ENCODE peak calls at places on chromosomes 3 and 15, in four cellular contexts. F is lower leg skin, G is BJ, B is AG09319. P is an unnamed sample.

GRCh38 chr15:64842099-64842940 is 605 bp downstream of the PLEKHO2 start:
- DNase-seq in B (no peak), F (no peak), G (no peak), P (no peak)

GRCh38 chr15:91865486-91865885 is 12.0 kb downstream of the SLCO3A1 start:
- DNase-seq in B (no peak), F (no peak), G (no peak), P (no peak)

GRCh38 chr3:167941234-167941995 is 154.3 kb downstream of the GOLIM4 start:
- DNase-seq in B (peak), G (peak), F (peak), P (peak)

GRCh38 chr3:124859025-124859424 is 28.1 kb downstream of the ITGB5 start:
- DNase-seq in B (no peak), G (no peak), F (no peak), P (peak)

GRCh38 chr15:99486371-99487336 is 79.1 kb upstream of the MEF2A start:
- DNase-seq in G (peak), B (peak), F (peak), P (peak)

GRCh38 chr15:88029696-88030095 is 226.8 kb downstream of the NTRK3 start:
- DNase-seq in G (no peak), F (no peak), B (no peak), P (no peak)

GRCh38 chr3:130688015-130688414 is 58.6 kb downstream of the PIK3R4 start:
- DNase-seq in G (no peak), F (no peak), B (no peak), P (no peak)

GRCh38 chr15:78162038-78162437 is 12.9 kb downstream of the IDH3A start:
- DNase-seq in G (no peak), F (no peak), B (no peak), P (no peak)

GRCh38 chr3:66385066-66385465 is 115.8 kb downstream of the LRIG1 start:
- DNase-seq in G (no peak), B (no peak), F (no peak), P (no peak)

GRCh38 chr15:50049871-50050270 is 69.2 kb downstream of the ATP8B4 start:
- DNase-seq in B (peak), F (no peak), G (peak), P (no peak)

GRCh38 chr3:58608648-58609047 is 31.5 kb upstream of the FAM107A start:
- DNase-seq in B (no peak), F (no peak), G (no peak), P (peak)

GRCh38 chr15:64004582-64004981 is 41.7 kb downstream of the DAPK2 start:
- DNase-seq in B (no peak), F (peak), G (no peak), P (peak)

GRCh38 chr15:99131441-99132023 is 26.7 kb downstream of the SYNM start:
- DNase-seq in F (no peak), B (no peak), G (no peak), P (no peak)

GRCh38 chr3:111802700-111803099 is 56.4 kb upstream of the PHLDB2 start:
- DNase-seq in G (no peak), B (no peak), F (no peak), P (no peak)

GRCh38 chr3:52532517-52532837 is 1.2 kb downstream of the NT5DC2 start:
- DNase-seq in F (peak), G (no peak), B (no peak), P (no peak)

GRCh38 chr3:186236357-186237020 is 125.5 kb downstream of the DGKG start:
- DNase-seq in G (no peak), B (no peak), F (no peak), P (no peak)

GRCh38 chr3:62368705-62369475 is 4.5 kb downstream of the FEZF2 start:
- DNase-seq in G (no peak), B (no peak), F (no peak), P (no peak)

GRCh38 chr3:7285502-7285901 is 424.6 kb downstream of the GRM7 start:
- DNase-seq in G (no peak), F (no peak), B (no peak), P (no peak)

GRCh38 chr15:76340198-76340801 is 3.7 kb downstream of the ISL2 start:
- DNase-seq in G (no peak), B (no peak), F (no peak), P (no peak)

GRCh38 chr3:66598168-66598567 is 97.3 kb upstream of the LRIG1 start:
- DNase-seq in G (peak), F (no peak), B (peak), P (no peak)

GRCh38 chr3:27594096-27594690 is 110.0 kb upstream of the SLC4A7 start:
- DNase-seq in G (no peak), B (no peak), F (no peak), P (no peak)

GRCh38 chr3:161222662-161223061 is 1.6 kb downstream of the NMD3 start:
- DNase-seq in B (no peak), F (no peak), G (no peak), P (no peak)

GRCh38 chr3:131075632-131076328 is 49.1 kb downstream of the NEK11 start:
- DNase-seq in G (no peak), B (no peak), F (no peak), P (no peak)

GRCh38 chr3:61847784-61848462 is 286.6 kb downstream of the PTPRG start:
- DNase-seq in G (no peak), B (no peak), F (peak), P (no peak)

GRCh38 chr15:47756872-47757271 is 39.6 kb downstream of the SEMA6D start:
- DNase-seq in F (no peak), B (peak), G (peak), P (peak)

GRCh38 chr3:190076601-190077444 is 43.9 kb downstream of the P3H2 start:
- DNase-seq in F (no peak), B (peak), G (peak), P (peak)

GRCh38 chr15:77974098-77974414 is 103.5 kb downstream of the TBC1D2B start:
- DNase-seq in G (no peak), F (no peak), B (no peak), P (no peak)

GRCh38 chr3:23761440-23761896 is 44.3 kb upstream of the UBE2E1 start:
- DNase-seq in B (no peak), F (no peak), G (no peak), P (no peak)

GRCh38 chr15:36810656-36811449 is 231.4 kb downstream of the CDIN1 start:
- DNase-seq in F (no peak), B (no peak), G (no peak), P (no peak)

GRCh38 chr3:74066456-74066855 is 441.7 kb upstream of the PDZRN3 start:
- DNase-seq in G (no peak), F (no peak), B (no peak), P (no peak)

DNA sequence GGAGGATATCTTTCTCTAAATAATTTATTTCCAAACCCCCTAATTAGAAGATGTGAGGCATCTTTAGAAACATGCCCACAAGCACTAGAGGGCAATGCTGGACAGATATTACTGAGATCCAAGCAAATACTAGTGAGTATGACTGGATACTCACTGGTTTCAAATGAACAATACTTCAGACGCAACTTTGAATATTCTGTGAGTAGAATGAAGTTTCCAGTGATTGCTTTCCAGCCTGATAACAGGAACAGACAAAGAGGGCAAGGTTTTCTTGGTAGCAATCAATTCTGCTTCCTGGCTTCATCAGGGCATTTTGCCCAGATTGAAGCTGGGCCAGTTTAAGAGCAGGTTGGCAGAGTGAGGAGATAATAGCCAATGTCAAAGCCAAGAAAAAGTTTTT is 442.6 kb upstream of the PDZRN3 start:
- DNase-seq in G (no peak), B (peak), F (no peak), P (no peak)
- TF ChIP-seq CTCF in G (peak), B (peak), F (no peak), P (peak)

GRCh38 chr3:171614318-171614967 is 154.2 kb upstream of the TNIK start:
- DNase-seq in B (no peak), G (no peak), F (no peak), P (no peak)
- TF ChIP-seq CTCF in B (peak), G (peak), F (no peak), P (peak)

GRCh38 chr3:38450853-38451252 is 2.8 kb upstream of the ACVR2B start:
- DNase-seq in B (no peak), G (no peak), F (no peak), P (no peak)

GRCh38 chr3:38454179-38454883 is 641 bp downstream of the ACVR2B start:
- DNase-seq in B (no peak), F (no peak), G (no peak), P (no peak)

GRCh38 chr3:38453914-38454178 is 156 bp downstream of the ACVR2B start:
- DNase-seq in G (no peak), B (no peak), F (no peak), P (no peak)

GRCh38 chr3:38454884-38455638 is 1.4 kb downstream of the ACVR2B start:
- DNase-seq in B (no peak), F (peak), G (no peak), P (no peak)

DNA sequence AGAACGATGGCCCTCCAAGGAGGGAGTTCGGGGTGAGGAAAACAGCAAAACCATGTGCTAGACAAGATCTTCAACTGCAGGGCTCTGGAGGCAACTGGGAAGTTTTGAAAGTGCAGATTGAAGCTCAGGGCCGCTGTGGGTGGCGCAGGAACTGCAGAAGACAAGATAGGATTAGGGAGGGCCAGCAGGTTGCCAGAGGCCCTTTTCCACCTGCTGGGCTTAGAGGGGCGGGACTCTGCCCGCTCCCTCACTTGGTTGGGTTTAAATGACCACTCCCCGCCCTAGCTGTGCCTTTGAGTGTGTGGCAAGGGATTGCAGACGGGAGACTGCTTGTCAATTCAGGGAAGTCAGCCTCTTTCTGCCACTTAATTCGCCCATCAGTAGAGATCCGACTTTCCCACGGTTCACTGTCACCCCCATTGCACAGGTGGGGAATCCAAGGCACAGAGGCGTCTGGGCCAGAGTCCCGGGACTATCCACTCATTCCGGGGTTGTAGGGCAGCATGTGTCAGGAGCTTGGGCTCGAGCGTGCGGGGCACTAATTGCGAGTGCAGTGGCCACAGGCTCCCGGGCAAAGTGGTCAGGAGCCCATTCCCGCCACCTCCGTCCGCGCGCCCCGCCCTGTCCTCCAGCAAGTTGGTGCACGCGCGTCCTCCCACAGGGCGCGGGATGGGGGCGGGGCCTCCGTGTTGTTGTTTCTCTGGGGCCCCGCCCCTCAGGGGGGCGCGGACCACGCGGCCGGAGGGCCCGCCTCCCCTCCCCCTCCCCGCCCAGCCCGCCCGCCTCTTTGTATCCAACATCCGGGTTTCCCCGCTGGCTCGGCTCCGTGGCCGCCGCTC is at the start of gene ACVR2B:
- DNase-seq in B (peak), F (peak), G (no peak), P (no peak)
- TF ChIP-seq CTCF in B (no peak), F (no peak), G (no peak), P (no peak)

GRCh38 chr3:149765762-149766334 is 13.6 kb upstream of the COMMD2 start:
- DNase-seq in F (no peak), G (no peak), B (no peak), P (no peak)
- TF ChIP-seq CTCF in F (no peak), G (peak), B (peak), P (peak)

DNA sequence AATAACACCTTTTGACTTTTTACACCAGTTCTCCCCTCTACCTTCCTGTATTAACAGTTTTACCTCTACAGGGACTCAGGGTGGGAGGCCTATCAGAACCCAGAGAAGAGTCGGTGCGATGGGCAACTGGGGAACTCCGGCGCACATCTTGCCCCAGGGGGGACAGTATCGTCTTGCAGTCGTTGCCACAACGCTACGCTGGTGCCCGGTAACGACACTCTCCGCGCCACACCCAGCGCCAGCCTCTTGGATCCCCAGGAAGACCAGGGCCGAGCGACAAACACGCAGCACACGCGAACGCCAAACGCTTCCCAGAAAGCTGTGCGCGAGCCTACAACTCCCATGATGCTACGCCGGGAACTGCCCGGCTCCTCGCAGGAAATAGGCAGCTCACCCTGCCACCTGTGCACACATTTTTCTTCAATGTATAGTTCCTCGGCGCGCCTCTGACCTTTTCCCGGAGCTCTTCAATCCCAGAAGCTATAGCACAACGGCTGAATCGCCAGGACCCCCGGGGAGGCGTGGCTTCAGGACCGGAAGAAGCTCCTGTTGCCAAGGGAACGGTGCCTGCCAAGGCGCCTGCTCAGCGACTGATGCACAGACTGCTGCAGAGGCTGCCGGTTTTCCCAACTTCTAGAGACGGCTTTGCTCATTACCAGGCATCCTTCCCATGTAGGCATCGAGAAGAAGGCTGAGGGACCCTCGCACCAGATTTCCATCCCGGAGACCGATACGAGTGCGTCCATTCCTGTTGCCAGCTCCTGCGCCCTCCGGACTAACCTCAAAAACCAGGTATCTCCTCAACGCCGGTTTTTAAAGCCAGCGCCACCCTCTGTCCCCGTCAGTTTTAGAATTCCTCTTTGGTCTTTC is at the start of gene ARL6:
- DNase-seq in F (peak), G (peak), B (peak), P (peak)
- TF ChIP-seq CTCF in F (no peak), G (peak), B (peak), P (peak)

GRCh38 chr15:74123131-74123429 is 7.3 kb upstream of the ISLR2 start:
- DNase-seq in B (no peak), F (no peak), G (no peak), P (no peak)
- TF ChIP-seq CTCF in B (no peak), F (no peak), G (no peak), P (no peak)

GRCh38 chr15:26854435-26854834 is 12.4 kb upstream of the GABRA5 start:
- DNase-seq in F (no peak), G (no peak), B (no peak), P (no peak)

GRCh38 chr15:26848498-26848897 is 18.4 kb upstream of the GABRA5 start:
- DNase-seq in B (no peak), F (no peak), G (no peak), P (no peak)

GRCh38 chr15:26852980-26853379 is 13.9 kb upstream of the GABRA5 start:
- DNase-seq in B (no peak), G (no peak), F (no peak), P (no peak)
- TF ChIP-seq CTCF in B (no peak), G (no peak), F (no peak), P (no peak)

GRCh38 chr3:197555281-197556261 is at the start of gene BDH1:
- DNase-seq in G (no peak), F (no peak), B (no peak), P (no peak)
- TF ChIP-seq CTCF in G (peak), F (no peak), B (no peak), P (no peak)

P was measured in kidney epithelial cell.